ENCODE peak calls at places on chromosome 19, in eight cellular contexts. B is ELR; K is Karpas-422; W is stimulated activated CD4-positive, alpha-beta T cell treated with anti-CD3 and anti-CD28 coated beads, Interleukin-2, amount 100 ng/mL, for 24 hours; X is islet precursor cell; O is activated T-cell treated with anti-CD3 and anti-CD28 coated beads for 24 hours; Q is ELF-1; R is brain microvascular endothelial cell. I is an unnamed sample.

GRCh38 chr19:35986664-35987570 is 8.1 kb upstream of the SDHAF1 start:
- DNase-seq in B (no peak), K (peak; percentile 70), W (peak; percentile 28), X (peak; percentile 79), O (no peak), Q (peak; percentile 36), R (no peak), I (peak; percentile 61)

GRCh38 chr19:13297023-13297422 is 146.8 kb downstream of the IER2 start:
- DNase-seq in B (no peak), K (no peak), W (no peak), X (no peak), O (no peak), Q (no peak), R (no peak), I (no peak)

GRCh38 chr19:18762125-18763023 is 28.7 kb downstream of the COMP start:
- DNase-seq in B (no peak), K (no peak), W (no peak), X (no peak), O (no peak), Q (no peak), R (no peak), I (peak; percentile 38)

GRCh38 chr19:30001794-30002193 is 59.8 kb downstream of the URI1 start:
- DNase-seq in B (peak; percentile 25), K (no peak), W (no peak), X (no peak), O (no peak), Q (no peak), R (peak; percentile 4), I (no peak)

GRCh38 chr19:4814625-4815425 is 16.7 kb downstream of the TICAM1 start:
- DNase-seq in B (peak; percentile 35), K (no peak), W (no peak), X (no peak), O (no peak), Q (no peak), R (no peak), I (no peak)

GRCh38 chr19:50717891-50718254 is 1.7 kb downstream of the SHANK1 start:
- DNase-seq in B (no peak), K (no peak), W (no peak), X (no peak), O (no peak), Q (no peak), R (no peak), I (peak; percentile 64)

GRCh38 chr19:1354496-1355257 is 29.0 kb upstream of the NDUFS7 start:
- DNase-seq in B (peak; percentile 89), K (peak; percentile 94), W (peak; percentile 84), X (peak; percentile 94), O (peak; percentile 82), Q (peak; percentile 94), R (peak; percentile 54), I (peak; percentile 90)

GRCh38 chr19:50486823-50487515 is 10.3 kb upstream of the GARIN5A start:
- DNase-seq in B (peak; percentile 53), K (peak; percentile 97), W (peak; percentile 75), X (peak; percentile 88), O (peak; percentile 49), Q (peak; percentile 96), R (peak; percentile 59), I (peak; percentile 93)

GRCh38 chr19:18450934-18451836 is 13.3 kb upstream of the ISYNA1 start:
- DNase-seq in B (peak; percentile 77), K (peak; percentile 97), W (peak; percentile 93), X (peak; percentile 91), O (peak; percentile 81), Q (peak; percentile 92), R (peak; percentile 75), I (peak; percentile 95)

GRCh38 chr19:1811472-1811894 is 593 bp downstream of the ATP8B3 start:
- DNase-seq in B (peak; percentile 88), K (no peak), W (peak; percentile 62), X (peak; percentile 82), O (peak; percentile 39), Q (no peak), R (peak; percentile 18), I (no peak)

GRCh38 chr19:9115307-9115813 is at the start of gene OR7G1:
- DNase-seq in B (no peak), K (no peak), W (no peak), X (no peak), O (no peak), Q (no peak), R (no peak), I (no peak)

GRCh38 chr19:38434549-38435051 is 1.1 kb downstream of the RYR1 start:
- DNase-seq in B (no peak), K (no peak), W (no peak), X (no peak), O (no peak), Q (peak; percentile 97), R (no peak), I (peak; percentile 94)

GRCh38 chr19:12733369-12733896 is 1.1 kb downstream of the TRIR start:
- DNase-seq in B (peak; percentile 71), K (peak; percentile 76), W (peak; percentile 55), X (no peak), O (peak; percentile 51), Q (peak; percentile 34), R (no peak), I (no peak)

GRCh38 chr19:1956143-1956537 is 15.2 kb downstream of the CSNK1G2 start:
- DNase-seq in B (no peak), K (no peak), W (no peak), X (no peak), O (no peak), Q (no peak), R (no peak), I (no peak)

GRCh38 chr19:40907968-40908735 is 26.1 kb upstream of the CYP2A7 start:
- DNase-seq in B (no peak), K (no peak), W (peak; percentile 58), X (no peak), O (peak; percentile 50), Q (no peak), R (no peak), I (peak; percentile 72)

GRCh38 chr19:12617646-12618045 is 6.9 kb downstream of the ZNF791 start:
- DNase-seq in B (no peak), K (no peak), W (no peak), X (no peak), O (no peak), Q (no peak), R (no peak), I (no peak)

GRCh38 chr19:50315773-50316448 is 13.3 kb downstream of the KCNC3 start:
- DNase-seq in B (peak; percentile 27), K (peak; percentile 76), W (peak; percentile 33), X (peak; percentile 86), O (no peak), Q (peak; percentile 86), R (no peak), I (peak; percentile 75)

GRCh38 chr19:33683881-33684549 is 62.3 kb downstream of the CHST8 start:
- DNase-seq in B (peak; percentile 22), K (no peak), W (no peak), X (peak; percentile 91), O (no peak), Q (peak; percentile 79), R (peak; percentile 16), I (peak; percentile 90)

GRCh38 chr19:37874784-37875183 is 31.6 kb downstream of the WDR87 start:
- DNase-seq in B (no peak), K (no peak), W (no peak), X (no peak), O (no peak), Q (peak; percentile 13), R (no peak), I (no peak)

GRCh38 chr19:15330801-15331418 is 1.4 kb downstream of the BRD4 start:
- DNase-seq in B (peak; percentile 95), K (no peak), W (no peak), X (peak; percentile 74), O (no peak), Q (peak; percentile 69), R (peak; percentile 69), I (no peak)

GRCh38 chr19:609001-609340 is 19.3 kb downstream of the HCN2 start:
- DNase-seq in B (no peak), K (no peak), W (no peak), X (peak; percentile 45), O (no peak), Q (no peak), R (no peak), I (no peak)

GRCh38 chr19:7910321-7911161 is 4.1 kb upstream of the TGFBR3L start:
- DNase-seq in B (no peak), K (no peak), W (no peak), X (no peak), O (no peak), Q (no peak), R (no peak), I (no peak)

GRCh38 chr19:49389406-49389805 is 1.4 kb downstream of the KASH5 start:
- DNase-seq in B (no peak), K (peak; percentile 77), W (no peak), X (no peak), O (no peak), Q (no peak), R (no peak), I (no peak)

GRCh38 chr19:51803529-51803928 is 8.6 kb downstream of the FPR3 start:
- DNase-seq in B (no peak), K (no peak), W (no peak), X (no peak), O (no peak), Q (no peak), R (no peak), I (no peak)

GRCh38 chr19:6015841-6016545 is 38.1 kb upstream of the RANBP3 start:
- DNase-seq in B (no peak), K (no peak), W (no peak), X (no peak), O (no peak), Q (no peak), R (no peak), I (no peak)

GRCh38 chr19:29967623-29968022 is 25.6 kb downstream of the URI1 start:
- DNase-seq in B (no peak), K (no peak), W (no peak), X (no peak), O (no peak), Q (no peak), R (peak; percentile 49), I (no peak)

GRCh38 chr19:12773571-12773970 is 1.8 kb downstream of the HOOK2 start:
- DNase-seq in B (peak; percentile 60), K (peak; percentile 59), W (no peak), X (peak; percentile 67), O (no peak), Q (no peak), R (no peak), I (no peak)

GRCh38 chr19:57465680-57466381 is 8.9 kb upstream of the VN1R1 start:
- DNase-seq in B (peak; percentile 77), K (peak; percentile 92), W (no peak), X (no peak), O (no peak), Q (peak; percentile 55), R (no peak), I (peak; percentile 38)

GRCh38 chr19:3401004-3401768 is 34.8 kb downstream of the NFIC start:
- DNase-seq in B (no peak), K (no peak), W (no peak), X (no peak), O (no peak), Q (no peak), R (no peak), I (no peak)

GRCh38 chr19:5966941-5967340 is 11.0 kb downstream of the RANBP3 start:
- DNase-seq in B (no peak), K (no peak), W (no peak), X (no peak), O (no peak), Q (no peak), R (no peak), I (no peak)

GRCh38 chr19:2578911-2579677 is 103.2 kb downstream of the GADD45B start:
- DNase-seq in B (peak; percentile 92), K (peak; percentile 61), W (peak; percentile 60), X (peak; percentile 97), O (peak; percentile 30), Q (peak; percentile 97), R (peak; percentile 90), I (peak; percentile 92)

GRCh38 chr19:14467391-14467790 is 7.8 kb downstream of the PTGER1 start:
- DNase-seq in B (no peak), K (no peak), W (no peak), X (no peak), O (no peak), Q (no peak), R (no peak), I (no peak)

GRCh38 chr19:46383846-46384245 is 29.5 kb downstream of the CCDC8 start:
- DNase-seq in B (no peak), K (no peak), W (no peak), X (no peak), O (no peak), Q (no peak), R (no peak), I (no peak)

GRCh38 chr19:33559996-33560395 is 38.4 kb upstream of the PEPD start:
- DNase-seq in B (no peak), K (no peak), W (no peak), X (no peak), O (no peak), Q (no peak), R (no peak), I (no peak)

I was measured in WTC11.